ENCODE peak calls at places on chromosome 5, in four cellular contexts. M, C, A and U are unnamed samples.

GRCh38 chr5:137923856-137924255 is 34.6 kb downstream of the PKD2L2 start:
- DNase-seq in M (no peak), C (no peak), A (no peak), U (no peak)

GRCh38 chr5:130720355-130720754 is 444.7 kb downstream of the HINT1 start:
- DNase-seq in M (peak), C (peak), A (no peak), U (peak)

GRCh38 chr5:865771-866170 is 15.0 kb upstream of the ZDHHC11 start:
- DNase-seq in M (no peak), C (no peak), A (no peak), U (no peak)

GRCh38 chr5:149240354-149240998 is 31.2 kb upstream of the AFAP1L1 start:
- DNase-seq in M (no peak), C (no peak), A (no peak), U (no peak)

GRCh38 chr5:75524071-75524470 is 12.4 kb downstream of the POLK start:
- DNase-seq in M (no peak), C (no peak), A (no peak), U (no peak)

GRCh38 chr5:132260714-132261615 is 3.5 kb downstream of the PDLIM4 start:
- DNase-seq in M (no peak), C (peak), A (no peak), U (no peak)

GRCh38 chr5:151480859-151481258 is 33.5 kb downstream of the SLC36A1 start:
- DNase-seq in M (no peak), C (no peak), A (no peak), U (no peak)

GRCh38 chr5:164532226-164532937 is 1027.0 kb downstream of the MAT2B start:
- DNase-seq in M (no peak), C (no peak), A (no peak), U (no peak)

GRCh38 chr5:59609501-59610265 is 283.8 kb downstream of the PDE4D start:
- DNase-seq in M (no peak), C (no peak), A (no peak), U (no peak)

GRCh38 chr5:75037106-75037505 is 15.3 kb downstream of the GCNT4 start:
- DNase-seq in M (peak), C (peak), A (no peak), U (peak)

GRCh38 chr5:55597014-55597981 is 62.5 kb upstream of the PLPP1 start:
- DNase-seq in M (no peak), C (no peak), A (no peak), U (peak)

GRCh38 chr5:53407373-53407772 is 73.1 kb upstream of the FST start:
- DNase-seq in M (no peak), C (no peak), A (no peak), U (no peak)

GRCh38 chr5:87828545-87829213 is 415.9 kb upstream of the CCNH start:
- DNase-seq in M (no peak), C (no peak), A (no peak), U (no peak)

GRCh38 chr5:180315762-180316212 is 23.9 kb upstream of the MAPK9 start:
- DNase-seq in M (peak), C (peak), A (peak), U (peak)

GRCh38 chr5:53430618-53431252 is 49.7 kb upstream of the FST start:
- DNase-seq in M (peak), C (peak), A (no peak), U (peak)

GRCh38 chr5:127312131-127312530 is 21.5 kb downstream of the MEGF10 start:
- DNase-seq in M (no peak), C (no peak), A (no peak), U (no peak)

GRCh38 chr5:6542421-6543345 is 90.2 kb downstream of the NSUN2 start:
- DNase-seq in M (no peak), C (no peak), A (no peak), U (no peak)

GRCh38 chr5:134026521-134027202 is 21.9 kb upstream of the VDAC1 start:
- DNase-seq in M (peak), C (peak), A (peak), U (peak)

GRCh38 chr5:78569441-78569840 is 79.1 kb downstream of the LHFPL2 start:
- DNase-seq in M (no peak), C (no peak), A (no peak), U (no peak)

GRCh38 chr5:31133488-31133887 is 60.0 kb upstream of the CDH6 start:
- DNase-seq in M (no peak), C (no peak), A (no peak), U (no peak)

GRCh38 chr5:112205840-112206239 is 213.2 kb downstream of the EPB41L4A start:
- DNase-seq in M (no peak), C (peak), A (peak), U (no peak)

GRCh38 chr5:77947051-77947428 is 170.9 kb upstream of the TBCA start:
- DNase-seq in M (no peak), C (no peak), A (no peak), U (no peak)

GRCh38 chr5:115170128-115170923 is 618 bp upstream of the TRIM36 start:
- DNase-seq in M (no peak), C (no peak), A (peak), U (peak)

GRCh38 chr5:132363431-132364112 is 5.9 kb upstream of the SLC22A5 start:
- DNase-seq in M (no peak), C (peak), A (no peak), U (peak)

GRCh38 chr5:51230336-51230735 is 152.9 kb upstream of the ISL1 start:
- DNase-seq in M (no peak), C (no peak), A (no peak), U (no peak)

GRCh38 chr5:159052282-159053011 is 47.3 kb downstream of the EBF1 start:
- DNase-seq in M (no peak), C (no peak), A (no peak), U (no peak)

GRCh38 chr5:68529581-68529980 is 314.0 kb downstream of the PIK3R1 start:
- DNase-seq in M (no peak), C (no peak), A (no peak), U (no peak)

GRCh38 chr5:124689653-124690052 is 56.8 kb downstream of the ZNF608 start:
- DNase-seq in M (no peak), C (no peak), A (no peak), U (no peak)

GRCh38 chr5:154620406-154620805 is 134.8 kb upstream of the LARP1 start:
- DNase-seq in M (no peak), C (no peak), A (no peak), U (no peak)

GRCh38 chr5:147453901-147454814 is 55.7 kb downstream of the DPYSL3 start:
- DNase-seq in M (peak), C (peak), A (peak), U (peak)

GRCh38 chr5:88251048-88251711 is 17.5 kb downstream of the TMEM161B start:
- DNase-seq in M (no peak), C (no peak), A (no peak), U (no peak)

GRCh38 chr5:139839416-139839815 is 43.8 kb downstream of the PSD2 start:
- DNase-seq in M (no peak), C (no peak), A (no peak), U (no peak)

GRCh38 chr5:151651997-151652645 is 34.6 kb downstream of the SPARC start:
- DNase-seq in M (peak), C (peak), A (peak), U (peak)

GRCh38 chr5:108472237-108472636 is 90.3 kb upstream of the FBXL17 start:
- DNase-seq in M (no peak), C (no peak), A (no peak), U (no peak)

GRCh38 chr5:675111-675875 is 17.9 kb downstream of the TPPP start:
- DNase-seq in M (no peak), C (no peak), A (no peak), U (no peak)

GRCh38 chr5:39608024-39608423 is 183.2 kb upstream of the DAB2 start:
- DNase-seq in M (no peak), C (no peak), A (no peak), U (no peak)

GRCh38 chr5:55671975-55672374 is 40.1 kb downstream of the SLC38A9 start:
- DNase-seq in M (no peak), C (no peak), A (no peak), U (no peak)

GRCh38 chr5:124876564-124876963 is 130.1 kb upstream of the ZNF608 start:
- DNase-seq in M (no peak), C (no peak), A (no peak), U (no peak)

GRCh38 chr5:102853680-102854079 is 98.6 kb downstream of the PAM start:
- DNase-seq in M (no peak), C (no peak), A (no peak), U (no peak)

GRCh38 chr5:124764992-124765611 is 18.7 kb upstream of the ZNF608 start:
- DNase-seq in M (peak), C (no peak), A (no peak), U (no peak)

GRCh38 chr5:9686211-9686610 is 56.1 kb upstream of the TAS2R1 start:
- DNase-seq in M (no peak), C (no peak), A (no peak), U (no peak)
- TF ChIP-seq NR3C1 in M (no peak), C (no peak), A (no peak), U (no peak)

GRCh38 chr5:67187318-67187717 is 9.3 kb downstream of the CD180 start:
- DNase-seq in M (no peak), C (no peak), A (no peak), U (no peak)
- TF ChIP-seq NR3C1 in M (no peak), C (no peak), A (no peak), U (no peak)

DNA sequence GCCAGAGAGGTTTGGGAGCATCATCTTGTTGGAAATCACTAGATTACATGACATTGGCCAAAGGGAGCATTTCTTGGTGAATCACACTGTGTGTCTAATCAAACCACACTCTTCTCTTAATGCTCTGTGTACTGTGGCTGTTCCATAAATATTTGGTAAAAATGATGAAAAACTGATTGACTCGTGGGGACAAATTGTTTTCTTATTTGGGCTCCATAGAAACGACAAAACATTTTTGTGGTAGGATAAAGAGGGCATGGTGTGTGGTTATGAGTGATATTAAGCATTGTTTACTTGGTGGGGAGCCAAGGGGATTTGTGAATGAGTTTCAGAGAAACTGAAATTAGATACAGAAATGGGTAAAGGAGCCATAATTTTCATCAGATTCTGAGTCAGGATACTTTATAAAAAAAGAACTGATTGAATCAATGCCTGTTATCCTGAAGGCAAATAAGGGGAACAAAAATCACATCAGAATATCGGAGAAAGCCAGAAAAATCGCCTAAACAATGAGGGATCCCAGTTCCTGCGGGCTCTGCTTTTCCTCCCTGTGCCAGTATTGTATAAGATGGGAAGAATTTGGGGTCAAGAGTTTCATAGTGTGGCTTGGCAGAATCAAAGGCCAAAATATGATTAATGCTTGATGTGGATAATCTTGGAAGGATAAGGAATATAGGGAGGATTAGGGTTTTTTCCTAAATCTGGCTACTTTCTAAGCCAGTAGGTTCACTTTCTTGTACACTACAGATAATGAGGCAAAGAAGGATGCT is 33.3 kb downstream of the FBXL7 start:
- DNase-seq in M (no peak), C (no peak), A (no peak), U (no peak)
- TF ChIP-seq NR3C1 in M (no peak), C (no peak), A (no peak), U (no peak)

GRCh38 chr5:97529354-97529753 is 346.3 kb upstream of the RIOK2 start:
- DNase-seq in M (no peak), C (no peak), A (no peak), U (no peak)

GRCh38 chr5:97534166-97534565 is 351.1 kb upstream of the RIOK2 start:
- DNase-seq in M (peak), C (peak), A (no peak), U (peak)

GRCh38 chr5:97525780-97526179 is 342.7 kb upstream of the RIOK2 start:
- DNase-seq in M (no peak), C (no peak), A (no peak), U (no peak)

GRCh38 chr5:97531549-97531948 is 348.5 kb upstream of the RIOK2 start:
- DNase-seq in M (no peak), C (no peak), A (no peak), U (no peak)

DNA sequence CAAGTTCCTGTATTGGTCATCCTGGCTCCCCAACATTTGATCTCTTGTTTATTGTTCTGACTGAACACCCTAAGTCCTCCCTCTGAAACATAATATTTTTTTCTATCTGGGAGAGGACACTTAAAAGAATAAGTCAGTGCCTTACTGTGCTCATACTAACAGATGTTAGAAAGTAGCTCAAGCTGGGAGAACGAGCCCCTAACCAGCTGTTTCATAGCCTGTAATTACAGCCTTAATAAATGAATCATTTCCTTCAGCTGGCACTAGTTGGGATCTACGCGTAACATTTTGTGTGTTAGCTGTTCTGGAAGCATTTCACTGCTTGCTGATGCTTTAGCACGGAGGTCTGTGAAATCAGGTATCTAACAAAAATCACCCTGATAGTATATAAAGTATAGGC is 345.9 kb upstream of the RIOK2 start:
- DNase-seq in M (no peak), C (no peak), A (no peak), U (no peak)
- TF ChIP-seq NR3C1 in M (no peak), C (no peak), A (no peak), U (no peak)